ENCODE peak calls at places on chromosomes 1 and 21, in seven cellular contexts. B is cardiac fibroblast, N is neural crest cell, X is ascending aorta, Y is upper lobe of left lung, D is heart right ventricle, L is B cell. V is an unnamed sample.

GRCh38 chr21:25359724-25360123 is 247.6 kb downstream of the MRPL39 start:
- DNase-seq in D (no peak), X (no peak), Y (no peak), L (no peak), N (no peak), B (no peak), V (peak)

GRCh38 chr1:183180213-183180612 is 5.9 kb upstream of the LAMC2 start:
- DNase-seq in B (peak), X (no peak), D (no peak), Y (no peak), L (no peak), N (no peak), V (peak)

GRCh38 chr1:225813250-225813964 is 3.5 kb downstream of the EPHX1 start:
- DNase-seq in B (peak), N (no peak), D (peak), X (no peak), Y (no peak), L (no peak), V (peak)

GRCh38 chr1:116259665-116260064 is 113.4 kb upstream of the ATP1A1 start:
- DNase-seq in D (no peak), N (no peak), X (no peak), Y (no peak), B (no peak), L (no peak), V (no peak)

GRCh38 chr1:59903136-59903754 is 23.3 kb downstream of the CYP2J2 start:
- DNase-seq in X (no peak), L (no peak), Y (no peak), N (peak), D (no peak), B (peak), V (peak)

GRCh38 chr21:43902441-43902840 is 37.4 kb downstream of the AGPAT3 start:
- DNase-seq in B (peak), L (no peak), N (no peak), X (no peak), D (no peak), Y (no peak), V (peak)

GRCh38 chr1:8939362-8939995 is 6.2 kb upstream of the CA6 start:
- DNase-seq in N (no peak), Y (no peak), B (no peak), X (no peak), L (no peak), D (no peak), V (no peak)

GRCh38 chr1:200136384-200136783 is 108.9 kb downstream of the NR5A2 start:
- DNase-seq in Y (no peak), D (no peak), X (no peak), B (no peak), L (no peak), N (no peak), V (no peak)

GRCh38 chr21:38126677-38127271 is 130.0 kb upstream of the KCNJ15 start:
- DNase-seq in D (peak), X (no peak), Y (no peak), B (peak), L (no peak), N (peak), V (peak)

GRCh38 chr1:180002437-180002836 is 47.8 kb downstream of the CEP350 start:
- DNase-seq in B (no peak), D (no peak), X (no peak), L (no peak), N (no peak), Y (no peak), V (no peak)

GRCh38 chr1:226002667-226003501 is 3.7 kb upstream of the SDE2 start:
- DNase-seq in X (peak), L (no peak), N (peak), B (peak), D (peak), Y (no peak), V (peak)

GRCh38 chr1:232499151-232499550 is 130.8 kb downstream of the SIPA1L2 start:
- DNase-seq in L (no peak), X (no peak), D (no peak), N (no peak), Y (no peak), B (no peak), V (no peak)

GRCh38 chr1:12087797-12088314 is 24.8 kb downstream of the TNFRSF8 start:
- DNase-seq in D (no peak), B (no peak), Y (no peak), N (no peak), L (peak), X (no peak), V (no peak)

GRCh38 chr1:3415260-3415952 is 39.1 kb upstream of the ARHGEF16 start:
- DNase-seq in B (no peak), L (no peak), N (no peak), D (peak), X (no peak), Y (peak), V (no peak)

GRCh38 chr1:3419415-3420204 is 34.9 kb upstream of the ARHGEF16 start:
- DNase-seq in L (no peak), B (peak), D (no peak), X (no peak), Y (no peak), N (no peak), V (no peak)

GRCh38 chr1:3417954-3418353 is 36.5 kb upstream of the ARHGEF16 start:
- DNase-seq in D (no peak), L (no peak), N (no peak), Y (no peak), B (no peak), X (no peak), V (no peak)

GRCh38 chr1:3418600-3418999 is 35.9 kb upstream of the ARHGEF16 start:
- DNase-seq in B (no peak), L (no peak), X (no peak), Y (peak), N (no peak), D (no peak), V (no peak)

DNA sequence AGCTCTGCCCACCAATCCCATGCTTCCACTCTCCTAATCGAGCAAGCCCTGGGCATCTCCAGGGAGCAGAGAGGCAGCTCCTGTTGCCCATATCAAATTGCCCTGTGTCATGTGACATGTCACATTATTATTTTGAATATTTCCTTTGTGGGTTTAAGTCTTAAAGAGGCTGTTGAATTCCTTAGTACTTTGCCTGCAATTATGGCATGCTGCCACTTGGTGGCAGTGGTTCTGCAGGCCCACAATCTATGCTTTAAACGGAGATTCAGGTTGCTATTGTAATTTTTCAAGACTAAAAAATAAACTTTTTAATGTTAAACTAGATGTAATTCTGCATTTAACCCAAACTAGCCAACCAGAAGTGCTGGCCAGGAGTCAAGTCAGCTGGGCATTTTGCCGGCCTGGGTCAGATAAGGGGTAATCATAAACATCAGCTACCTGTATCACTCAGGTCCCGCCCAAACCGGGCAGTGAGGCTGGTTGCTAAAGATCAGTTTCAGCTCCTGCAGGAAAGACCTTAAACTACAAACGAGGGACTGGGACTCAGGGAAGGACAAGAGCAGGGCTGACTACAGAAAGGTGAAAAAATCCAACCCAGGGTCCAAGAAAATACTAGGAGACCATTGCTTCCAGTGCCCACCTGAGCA is 37.3 kb upstream of the ARHGEF16 start:
- DNase-seq in D (no peak), L (no peak), X (no peak), B (no peak), Y (no peak), N (no peak), V (no peak)
- TF ChIP-seq CTCF in D (no peak), L (no peak), X (no peak), B (peak), Y (no peak), N (peak), V (no peak)

GRCh38 chr1:201376464-201377374 is 761 bp downstream of the TNNT2 start:
- DNase-seq in B (peak), X (no peak), Y (no peak), L (no peak), D (no peak), N (peak), V (no peak)
- TF ChIP-seq CTCF in B (peak), X (no peak), Y (peak), L (no peak), D (peak), N (peak), V (peak)

DNA sequence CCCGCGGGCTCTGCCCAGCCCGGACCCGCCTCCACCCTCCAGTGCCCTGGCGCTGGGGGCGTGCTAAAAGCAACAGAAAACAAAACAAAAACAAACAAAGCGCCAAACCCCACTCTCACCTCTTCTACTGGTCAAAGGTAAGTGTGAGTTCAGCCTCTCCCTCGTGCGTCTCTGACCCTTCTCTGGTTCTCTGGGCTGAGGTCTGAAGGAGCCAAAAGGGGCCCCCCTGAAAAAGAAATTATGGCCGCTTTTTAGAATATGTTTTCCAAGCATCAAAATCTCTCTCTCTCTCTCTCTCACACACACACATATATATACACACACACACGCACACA is 133.5 kb upstream of the DPYD start:
- DNase-seq in B (no peak), N (no peak), X (no peak), Y (no peak), L (no peak), D (no peak), V (no peak)
- TF ChIP-seq CTCF in B (no peak), N (no peak), X (no peak), Y (no peak), L (peak), D (no peak), V (peak)

GRCh38 chr1:32774950-32775634 is 42.1 kb downstream of the YARS1 start:
- DNase-seq in N (no peak), X (no peak), L (no peak), D (no peak), B (peak), Y (no peak), V (peak)
- TF ChIP-seq CTCF in N (no peak), X (no peak), L (no peak), D (no peak), B (no peak), Y (no peak), V (no peak)